ENCODE peak calls at places on chromosomes 3 and 15, in six cellular contexts. One of them, this sample, is unnamed.

GRCh38 chr15:67100124-67100791 is 34.9 kb downstream of the SMAD3 start:
- DNase-seq in neuronal stem cell: no peak
- DNase-seq in skeletal muscle cell: no peak
- DNase-seq in CD8-positive, alpha-beta memory T cell: no peak
- DNase-seq in CD4-positive, alpha-beta memory T cell: no peak
- DNase-seq in heart left ventricle: no peak
- DNase-seq in this sample: no peak

GRCh38 chr3:72271215-72271614 is 486.3 kb upstream of the PROK2 start:
- DNase-seq in neuronal stem cell: no peak
- DNase-seq in skeletal muscle cell: no peak
- DNase-seq in CD8-positive, alpha-beta memory T cell: no peak
- DNase-seq in CD4-positive, alpha-beta memory T cell: no peak
- DNase-seq in heart left ventricle: peak
- DNase-seq in this sample: peak

GRCh38 chr3:115931581-115931980 is 308.3 kb downstream of the GAP43 start:
- DNase-seq in neuronal stem cell: no peak
- DNase-seq in skeletal muscle cell: no peak
- DNase-seq in CD8-positive, alpha-beta memory T cell: no peak
- DNase-seq in CD4-positive, alpha-beta memory T cell: no peak
- DNase-seq in heart left ventricle: no peak
- DNase-seq in this sample: no peak

GRCh38 chr3:112477891-112478290 is 21.4 kb downstream of the BTLA start:
- DNase-seq in neuronal stem cell: no peak
- DNase-seq in skeletal muscle cell: no peak
- DNase-seq in CD8-positive, alpha-beta memory T cell: no peak
- DNase-seq in CD4-positive, alpha-beta memory T cell: no peak
- DNase-seq in heart left ventricle: no peak
- DNase-seq in this sample: no peak

GRCh38 chr3:52150357-52150756 is 3.9 kb downstream of the POC1A start:
- DNase-seq in neuronal stem cell: no peak
- DNase-seq in skeletal muscle cell: no peak
- DNase-seq in CD8-positive, alpha-beta memory T cell: no peak
- DNase-seq in CD4-positive, alpha-beta memory T cell: no peak
- DNase-seq in heart left ventricle: no peak
- DNase-seq in this sample: no peak

GRCh38 chr15:81311834-81312459 is 12.0 kb downstream of the STARD5 start:
- DNase-seq in neuronal stem cell: no peak
- DNase-seq in skeletal muscle cell: no peak
- DNase-seq in CD8-positive, alpha-beta memory T cell: no peak
- DNase-seq in CD4-positive, alpha-beta memory T cell: no peak
- DNase-seq in heart left ventricle: no peak
- DNase-seq in this sample: peak

GRCh38 chr3:62686486-62686885 is 188.7 kb downstream of the CADPS start:
- DNase-seq in neuronal stem cell: no peak
- DNase-seq in skeletal muscle cell: peak
- DNase-seq in CD8-positive, alpha-beta memory T cell: no peak
- DNase-seq in CD4-positive, alpha-beta memory T cell: no peak
- DNase-seq in heart left ventricle: no peak
- DNase-seq in this sample: no peak

GRCh38 chr3:126376464-126376863 is 18.2 kb upstream of the CFAP100 start:
- DNase-seq in neuronal stem cell: no peak
- DNase-seq in skeletal muscle cell: no peak
- DNase-seq in CD8-positive, alpha-beta memory T cell: no peak
- DNase-seq in CD4-positive, alpha-beta memory T cell: no peak
- DNase-seq in heart left ventricle: no peak
- DNase-seq in this sample: no peak

GRCh38 chr3:39315420-39315819 is 14.1 kb upstream of the CCR8 start:
- DNase-seq in neuronal stem cell: no peak
- DNase-seq in skeletal muscle cell: no peak
- DNase-seq in CD8-positive, alpha-beta memory T cell: no peak
- DNase-seq in CD4-positive, alpha-beta memory T cell: no peak
- DNase-seq in heart left ventricle: no peak
- DNase-seq in this sample: no peak

GRCh38 chr15:72168833-72169232 is 28.8 kb downstream of the GRAMD2A start:
- DNase-seq in neuronal stem cell: no peak
- DNase-seq in skeletal muscle cell: no peak
- DNase-seq in CD8-positive, alpha-beta memory T cell: no peak
- DNase-seq in CD4-positive, alpha-beta memory T cell: no peak
- DNase-seq in heart left ventricle: no peak
- DNase-seq in this sample: no peak

GRCh38 chr15:72169236-72169920 is 28.2 kb downstream of the GRAMD2A start:
- DNase-seq in neuronal stem cell: no peak
- DNase-seq in skeletal muscle cell: no peak
- DNase-seq in CD8-positive, alpha-beta memory T cell: no peak
- DNase-seq in CD4-positive, alpha-beta memory T cell: no peak
- DNase-seq in heart left ventricle: no peak
- DNase-seq in this sample: no peak

GRCh38 chr15:72169921-72170611 is 27.5 kb downstream of the GRAMD2A start:
- DNase-seq in neuronal stem cell: no peak
- DNase-seq in skeletal muscle cell: no peak
- DNase-seq in CD8-positive, alpha-beta memory T cell: no peak
- DNase-seq in CD4-positive, alpha-beta memory T cell: no peak
- DNase-seq in heart left ventricle: no peak
- DNase-seq in this sample: no peak

GRCh38 chr15:72172796-72173195 is 24.8 kb downstream of the GRAMD2A start:
- DNase-seq in neuronal stem cell: no peak
- DNase-seq in skeletal muscle cell: no peak
- DNase-seq in CD8-positive, alpha-beta memory T cell: no peak
- DNase-seq in CD4-positive, alpha-beta memory T cell: no peak
- DNase-seq in heart left ventricle: no peak
- DNase-seq in this sample: no peak

DNA sequence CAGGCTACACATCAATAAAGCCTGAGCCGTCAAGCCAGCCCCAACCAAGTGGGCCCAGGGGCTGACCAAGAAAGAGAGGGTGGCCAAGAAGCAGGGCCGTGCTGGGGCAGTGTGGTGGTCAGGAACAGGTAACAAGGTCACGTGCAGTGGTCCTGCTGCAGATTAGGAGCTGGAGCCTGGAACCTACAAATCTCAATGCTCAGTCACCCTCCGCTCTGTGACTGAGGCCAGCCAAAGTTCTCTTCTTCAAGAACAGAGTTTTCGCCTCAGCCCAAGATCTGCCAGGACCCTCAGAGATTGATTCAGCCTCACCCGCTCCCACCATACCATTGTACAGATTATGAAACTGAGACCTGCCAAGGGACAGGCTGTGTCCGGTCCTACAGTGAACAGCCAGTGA is 26.9 kb downstream of the GRAMD2A start:
- DNase-seq in neuronal stem cell: no peak
- DNase-seq in skeletal muscle cell: no peak
- DNase-seq in CD8-positive, alpha-beta memory T cell: no peak
- DNase-seq in CD4-positive, alpha-beta memory T cell: no peak
- DNase-seq in heart left ventricle: no peak
- DNase-seq in this sample: no peak
- H3K4me3 ChIP-seq in neuronal stem cell: no peak
- H3K4me3 ChIP-seq in skeletal muscle cell: no peak
- H3K4me3 ChIP-seq in CD8-positive, alpha-beta memory T cell: no peak
- H3K4me3 ChIP-seq in CD4-positive, alpha-beta memory T cell: no peak
- H3K4me3 ChIP-seq in heart left ventricle: no peak
- H3K4me3 ChIP-seq in this sample: no peak

GRCh38 chr3:185930393-185931107 is 7.3 kb downstream of the TRA2B start:
- DNase-seq in neuronal stem cell: no peak
- DNase-seq in skeletal muscle cell: no peak
- DNase-seq in CD8-positive, alpha-beta memory T cell: no peak
- DNase-seq in CD4-positive, alpha-beta memory T cell: no peak
- DNase-seq in heart left ventricle: no peak
- DNase-seq in this sample: no peak

GRCh38 chr3:185926445-185926844 is 11.4 kb downstream of the TRA2B start:
- DNase-seq in neuronal stem cell: no peak
- DNase-seq in skeletal muscle cell: no peak
- DNase-seq in CD8-positive, alpha-beta memory T cell: no peak
- DNase-seq in CD4-positive, alpha-beta memory T cell: no peak
- DNase-seq in heart left ventricle: no peak
- DNase-seq in this sample: no peak

GRCh38 chr3:185927501-185928200 is 10.2 kb downstream of the TRA2B start:
- DNase-seq in neuronal stem cell: no peak
- DNase-seq in skeletal muscle cell: no peak
- DNase-seq in CD8-positive, alpha-beta memory T cell: no peak
- DNase-seq in CD4-positive, alpha-beta memory T cell: no peak
- DNase-seq in heart left ventricle: no peak
- DNase-seq in this sample: no peak

GRCh38 chr3:185929192-185930151 is 8.3 kb downstream of the TRA2B start:
- DNase-seq in neuronal stem cell: no peak
- DNase-seq in skeletal muscle cell: no peak
- DNase-seq in CD8-positive, alpha-beta memory T cell: no peak
- DNase-seq in CD4-positive, alpha-beta memory T cell: no peak
- DNase-seq in heart left ventricle: no peak
- DNase-seq in this sample: no peak

GRCh38 chr3:185928532-185928931 is 9.3 kb downstream of the TRA2B start:
- DNase-seq in neuronal stem cell: no peak
- DNase-seq in skeletal muscle cell: no peak
- DNase-seq in CD8-positive, alpha-beta memory T cell: no peak
- DNase-seq in CD4-positive, alpha-beta memory T cell: no peak
- DNase-seq in heart left ventricle: no peak
- DNase-seq in this sample: no peak
- H3K4me3 ChIP-seq in neuronal stem cell: no peak
- H3K4me3 ChIP-seq in skeletal muscle cell: no peak
- H3K4me3 ChIP-seq in CD8-positive, alpha-beta memory T cell: peak
- H3K4me3 ChIP-seq in CD4-positive, alpha-beta memory T cell: peak
- H3K4me3 ChIP-seq in heart left ventricle: peak
- H3K4me3 ChIP-seq in this sample: no peak

GRCh38 chr15:58522391-58522790 is 90.6 kb downstream of the LIPC start:
- DNase-seq in neuronal stem cell: no peak
- DNase-seq in skeletal muscle cell: no peak
- DNase-seq in CD8-positive, alpha-beta memory T cell: no peak
- DNase-seq in CD4-positive, alpha-beta memory T cell: no peak
- DNase-seq in heart left ventricle: peak
- DNase-seq in this sample: no peak

GRCh38 chr15:58522865-58523264 is 91.1 kb downstream of the LIPC start:
- DNase-seq in neuronal stem cell: no peak
- DNase-seq in skeletal muscle cell: no peak
- DNase-seq in CD8-positive, alpha-beta memory T cell: no peak
- DNase-seq in CD4-positive, alpha-beta memory T cell: no peak
- DNase-seq in heart left ventricle: no peak
- DNase-seq in this sample: no peak

GRCh38 chr15:58520936-58521292 is 89.1 kb downstream of the LIPC start:
- DNase-seq in neuronal stem cell: no peak
- DNase-seq in skeletal muscle cell: no peak
- DNase-seq in CD8-positive, alpha-beta memory T cell: no peak
- DNase-seq in CD4-positive, alpha-beta memory T cell: no peak
- DNase-seq in heart left ventricle: no peak
- DNase-seq in this sample: no peak

GRCh38 chr15:58520464-58520863 is 88.7 kb downstream of the LIPC start:
- DNase-seq in neuronal stem cell: no peak
- DNase-seq in skeletal muscle cell: no peak
- DNase-seq in CD8-positive, alpha-beta memory T cell: no peak
- DNase-seq in CD4-positive, alpha-beta memory T cell: no peak
- DNase-seq in heart left ventricle: no peak
- DNase-seq in this sample: no peak

DNA sequence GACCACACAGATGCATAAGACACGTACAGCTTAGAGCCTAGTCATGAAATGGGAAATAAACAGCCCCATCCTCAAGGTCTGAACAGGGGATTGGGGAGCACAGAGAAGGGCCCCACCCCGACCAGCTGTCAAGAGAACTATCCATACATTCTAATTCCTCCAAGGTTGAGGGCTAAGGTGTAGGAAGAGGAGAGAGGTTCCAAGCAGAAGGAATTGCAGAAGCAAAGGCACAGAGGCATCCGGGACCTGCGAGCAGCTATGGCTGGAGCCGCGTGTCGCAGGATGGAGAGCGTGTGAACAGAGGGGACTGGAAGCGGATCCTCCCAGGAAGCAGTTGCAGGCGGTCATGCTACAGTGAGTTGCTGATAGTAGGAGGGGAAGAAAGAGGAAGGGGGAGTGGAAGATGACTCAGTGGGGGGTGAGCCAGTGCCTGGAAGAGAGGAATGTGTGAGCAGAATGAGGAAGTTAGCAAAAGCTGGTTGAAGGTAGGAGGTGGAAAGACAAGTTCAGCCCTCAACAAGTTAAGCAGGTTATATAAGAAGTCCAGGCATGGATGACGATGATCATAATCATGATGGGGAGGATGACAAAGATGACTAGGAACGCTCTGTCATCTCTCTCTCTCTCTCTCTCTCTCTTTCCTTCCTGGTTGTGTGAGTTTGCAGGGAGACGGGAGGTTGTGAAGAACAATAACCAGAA is 89.7 kb downstream of the LIPC start:
- DNase-seq in neuronal stem cell: no peak
- DNase-seq in skeletal muscle cell: peak
- DNase-seq in CD8-positive, alpha-beta memory T cell: no peak
- DNase-seq in CD4-positive, alpha-beta memory T cell: no peak
- DNase-seq in heart left ventricle: peak
- DNase-seq in this sample: peak
- H3K4me3 ChIP-seq in neuronal stem cell: no peak
- H3K4me3 ChIP-seq in skeletal muscle cell: no peak
- H3K4me3 ChIP-seq in CD8-positive, alpha-beta memory T cell: no peak
- H3K4me3 ChIP-seq in CD4-positive, alpha-beta memory T cell: no peak
- H3K4me3 ChIP-seq in heart left ventricle: no peak
- H3K4me3 ChIP-seq in this sample: no peak

GRCh38 chr15:76335129-76335850 is 1.3 kb upstream of the ISL2 start:
- DNase-seq in neuronal stem cell: no peak
- DNase-seq in skeletal muscle cell: no peak
- DNase-seq in CD8-positive, alpha-beta memory T cell: no peak
- DNase-seq in CD4-positive, alpha-beta memory T cell: no peak
- DNase-seq in heart left ventricle: no peak
- DNase-seq in this sample: no peak

GRCh38 chr15:76337739-76338554 is 1.4 kb downstream of the ISL2 start:
- DNase-seq in neuronal stem cell: peak
- DNase-seq in skeletal muscle cell: no peak
- DNase-seq in CD8-positive, alpha-beta memory T cell: no peak
- DNase-seq in CD4-positive, alpha-beta memory T cell: no peak
- DNase-seq in heart left ventricle: no peak
- DNase-seq in this sample: no peak

GRCh38 chr15:76335851-76336253 is 721 bp upstream of the ISL2 start:
- DNase-seq in neuronal stem cell: no peak
- DNase-seq in skeletal muscle cell: no peak
- DNase-seq in CD8-positive, alpha-beta memory T cell: no peak
- DNase-seq in CD4-positive, alpha-beta memory T cell: no peak
- DNase-seq in heart left ventricle: no peak
- DNase-seq in this sample: no peak

GRCh38 chr15:76337047-76337738 is 620 bp downstream of the ISL2 start:
- DNase-seq in neuronal stem cell: no peak
- DNase-seq in skeletal muscle cell: no peak
- DNase-seq in CD8-positive, alpha-beta memory T cell: no peak
- DNase-seq in CD4-positive, alpha-beta memory T cell: no peak
- DNase-seq in heart left ventricle: no peak
- DNase-seq in this sample: no peak

DNA sequence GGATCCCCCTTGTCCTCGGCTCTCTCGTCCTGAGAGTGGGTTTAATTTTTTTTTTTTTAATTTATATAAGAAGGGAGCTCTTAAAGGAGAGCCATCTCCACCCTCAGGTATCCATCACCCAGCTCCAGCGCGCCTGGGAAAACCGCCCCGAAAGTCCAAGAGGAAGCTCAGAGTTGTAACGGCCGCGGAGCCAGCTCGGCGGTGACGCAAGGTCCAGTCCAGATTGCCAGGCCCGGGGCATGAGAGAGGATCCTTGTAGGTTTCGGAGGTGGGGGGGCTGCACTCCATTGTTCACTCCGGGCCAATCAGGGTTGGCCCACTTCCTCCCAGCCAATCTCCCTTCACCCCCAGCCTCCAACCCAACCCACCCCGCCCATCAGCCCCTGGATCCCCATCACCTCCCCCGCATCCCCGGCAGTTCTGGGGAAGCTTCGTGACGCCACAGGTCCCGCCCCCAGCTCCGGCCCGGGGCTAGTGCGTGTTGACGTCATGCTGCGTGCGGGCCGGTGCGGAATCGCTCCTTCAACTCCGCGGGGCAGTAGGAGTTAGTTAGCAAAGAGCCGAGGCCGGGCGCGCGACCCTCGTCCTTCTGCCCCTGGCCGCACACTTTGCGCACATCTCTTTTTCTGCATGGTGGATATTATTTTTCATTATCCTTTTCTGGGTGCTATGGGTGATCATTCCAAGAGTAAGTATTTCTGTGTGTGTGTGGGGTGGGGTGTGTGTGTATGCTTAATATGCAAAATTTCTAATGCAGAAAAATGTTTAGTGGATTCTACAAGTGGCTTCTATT is at the start of gene ISL2:
- DNase-seq in neuronal stem cell: peak
- DNase-seq in skeletal muscle cell: peak
- DNase-seq in CD8-positive, alpha-beta memory T cell: no peak
- DNase-seq in CD4-positive, alpha-beta memory T cell: no peak
- DNase-seq in heart left ventricle: peak
- DNase-seq in this sample: peak
- H3K4me3 ChIP-seq in neuronal stem cell: peak
- H3K4me3 ChIP-seq in skeletal muscle cell: peak
- H3K4me3 ChIP-seq in CD8-positive, alpha-beta memory T cell: peak
- H3K4me3 ChIP-seq in CD4-positive, alpha-beta memory T cell: peak
- H3K4me3 ChIP-seq in heart left ventricle: no peak
- H3K4me3 ChIP-seq in this sample: no peak

This sample was measured in body of pancreas.